ENCODE peak calls at places on chromosomes 7 and 10, in seven cellular contexts. J is HepG2, Z is stomach, D is heart left ventricle, G is K562, V is uterus, K is GM12878. I is an unnamed sample.

GRCh38 chr10:7085147-7085912 is 325.5 kb downstream of the SFMBT2 start:
- DNase-seq in J (no peak), Z (no peak), D (no peak), G (no peak), V (no peak), K (no peak), I (no peak)

GRCh38 chr7:18798018-18798906 is 302.7 kb downstream of the HDAC9 start:
- DNase-seq in J (no peak), Z (no peak), D (no peak), G (no peak), V (no peak), K (no peak), I (no peak)

GRCh38 chr7:1646957-1647891 is 22.9 kb upstream of the ELFN1 start:
- DNase-seq in J (no peak), Z (no peak), D (peak), G (no peak), V (peak), K (no peak), I (no peak)

GRCh38 chr10:31467791-31468535 is 148.9 kb downstream of the ZEB1 start:
- DNase-seq in J (peak), Z (peak), D (no peak), G (no peak), V (no peak), K (no peak), I (no peak)

GRCh38 chr10:79070091-79070610 is 1.4 kb downstream of the ZMIZ1 start:
- DNase-seq in J (no peak), Z (peak), D (peak), G (peak), V (peak), K (no peak), I (peak)

GRCh38 chr10:1939016-1939415 is 201.7 kb upstream of the ADARB2 start:
- DNase-seq in J (no peak), Z (no peak), D (no peak), G (no peak), V (no peak), K (no peak), I (no peak)

GRCh38 chr10:95860486-95861040 is 47.2 kb upstream of the CC2D2B start:
- DNase-seq in J (no peak), Z (no peak), D (no peak), G (no peak), V (no peak), K (no peak), I (no peak)

GRCh38 chr7:115087437-115087836 is 165.5 kb downstream of the MDFIC start:
- DNase-seq in J (peak), Z (no peak), D (peak), G (no peak), V (no peak), K (no peak), I (no peak)

GRCh38 chr7:76333388-76334101 is 25.2 kb downstream of the YWHAG start:
- DNase-seq in J (no peak), Z (peak), D (peak), G (no peak), V (no peak), K (no peak), I (no peak)

GRCh38 chr7:99340659-99341058 is 15.0 kb downstream of the ARPC1A start:
- DNase-seq in J (no peak), Z (no peak), D (no peak), G (no peak), V (no peak), K (no peak), I (no peak)

GRCh38 chr10:60948871-60949270 is 4.9 kb upstream of the RHOBTB1 start:
- DNase-seq in J (no peak), Z (no peak), D (no peak), G (no peak), V (no peak), K (no peak), I (no peak)

GRCh38 chr7:45631569-45631968 is 57.4 kb downstream of the ADCY1 start:
- DNase-seq in J (no peak), Z (no peak), D (no peak), G (no peak), V (no peak), K (no peak), I (no peak)
- TF ChIP-seq POLR2A in J (no peak), Z (no peak), D (no peak), G (no peak), V (no peak), K (no peak), I (no peak)

GRCh38 chr10:110209399-110209925 is 2.1 kb downstream of the MXI1 start:
- DNase-seq in J (no peak), Z (no peak), D (peak), G (peak), V (peak), K (no peak), I (peak)
- TF ChIP-seq POLR2A in J (no peak), Z (no peak), D (no peak), G (no peak), V (no peak), K (no peak), I (no peak)

GRCh38 chr7:82039621-82040020 is 269.8 kb upstream of the HGF start:
- DNase-seq in J (no peak), Z (no peak), D (no peak), G (no peak), V (no peak), K (no peak), I (no peak)

GRCh38 chr7:82032899-82033298 is 263.1 kb upstream of the HGF start:
- DNase-seq in J (no peak), Z (no peak), D (no peak), G (no peak), V (no peak), K (no peak), I (no peak)

DNA sequence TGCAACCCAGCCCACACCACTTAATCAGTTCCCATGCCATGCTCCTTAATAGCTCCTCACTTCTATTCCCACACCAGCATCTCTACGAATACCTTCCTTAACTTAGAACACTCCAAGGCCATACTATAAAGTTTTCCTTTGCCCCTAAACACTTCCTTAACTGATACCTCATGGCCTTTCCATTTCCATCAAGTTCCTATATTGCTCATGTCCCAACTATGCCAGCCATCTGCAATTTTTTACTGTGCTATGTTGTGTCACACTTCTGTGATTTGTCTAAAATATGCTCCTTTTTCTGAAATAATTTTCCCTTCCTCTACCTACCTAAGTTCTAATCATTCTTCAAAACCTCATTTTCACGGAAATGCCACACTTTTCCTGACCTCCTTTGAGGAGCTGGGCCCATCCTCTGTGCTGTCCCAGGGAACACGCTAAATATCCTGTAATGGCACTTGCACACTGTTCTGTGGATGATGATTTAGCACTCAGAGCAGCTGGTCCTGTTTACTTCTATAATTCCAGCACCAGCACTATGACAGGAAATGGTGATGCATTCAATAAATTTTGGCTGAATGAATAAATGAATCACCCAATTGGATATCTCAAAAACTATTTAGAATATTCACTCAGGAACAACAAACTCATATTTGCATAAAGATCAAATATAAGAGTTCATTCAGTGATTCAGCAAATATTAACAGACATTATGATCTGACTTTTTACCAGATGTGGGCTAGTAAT is 266.5 kb upstream of the HGF start:
- DNase-seq in J (no peak), Z (no peak), D (no peak), G (no peak), V (no peak), K (no peak), I (no peak)
- TF ChIP-seq POLR2A in J (no peak), Z (no peak), D (no peak), G (no peak), V (no peak), K (no peak), I (no peak)

GRCh38 chr10:73780301-73780700 is 1.5 kb upstream of the CHCHD1 start:
- DNase-seq in J (no peak), Z (no peak), D (no peak), G (no peak), V (no peak), K (no peak), I (no peak)

GRCh38 chr10:73782749-73783085 is 869 bp downstream of the CHCHD1 start:
- DNase-seq in J (no peak), Z (no peak), D (no peak), G (no peak), V (no peak), K (no peak), I (no peak)

GRCh38 chr10:73781548-73781878 is 335 bp upstream of the CHCHD1 start:
- DNase-seq in J (no peak), Z (no peak), D (no peak), G (no peak), V (no peak), K (no peak), I (no peak)

GRCh38 chr10:73780966-73781365 is 882 bp upstream of the CHCHD1 start:
- DNase-seq in J (no peak), Z (no peak), D (no peak), G (peak), V (no peak), K (no peak), I (no peak)

DNA sequence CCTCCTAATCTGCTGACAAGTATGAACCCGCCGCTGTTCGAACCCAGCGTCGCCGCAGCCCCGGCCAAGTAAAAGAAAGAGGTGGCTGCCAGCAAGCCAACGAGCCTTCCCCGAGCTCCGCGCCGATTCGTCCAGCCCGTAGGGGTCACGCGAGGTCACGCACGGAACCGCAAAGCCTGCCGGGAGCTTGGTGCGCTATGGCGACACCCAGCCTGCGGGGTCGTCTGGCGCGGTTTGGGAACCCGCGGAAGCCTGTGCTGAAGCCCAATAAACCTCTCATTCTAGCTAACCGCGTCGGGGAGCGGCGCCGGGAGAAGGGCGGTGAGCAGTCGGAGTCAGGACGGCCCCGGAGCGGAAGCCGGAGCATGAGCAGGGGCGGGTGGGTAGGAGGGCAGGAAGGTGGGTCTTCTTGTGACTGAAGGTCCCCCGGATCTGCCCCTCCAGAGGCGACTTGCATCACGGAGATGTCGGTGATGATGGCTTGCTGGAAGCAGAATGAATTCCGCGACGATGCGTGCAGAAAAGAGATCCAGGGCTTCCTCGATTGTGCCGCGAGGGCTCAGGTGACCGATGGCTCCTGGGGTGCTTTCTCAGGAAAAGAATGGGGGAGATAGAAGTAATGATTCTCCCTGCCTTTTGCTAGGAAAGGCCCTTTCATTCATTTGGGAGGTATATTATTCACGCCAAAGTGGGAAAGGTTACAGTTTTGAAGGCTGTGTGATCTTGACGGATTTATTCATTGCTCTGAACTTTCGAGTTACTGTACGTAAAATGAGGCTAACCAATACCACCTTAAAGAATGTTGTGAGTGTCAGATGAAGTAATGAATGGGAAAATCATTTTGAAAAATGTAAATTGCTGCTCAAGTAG is at the start of gene CHCHD1:
- DNase-seq in J (peak), Z (peak), D (peak), G (peak), V (peak), K (peak), I (peak)
- TF ChIP-seq POLR2A in J (peak), Z (no peak), D (no peak), G (peak), V (no peak), K (peak), I (peak)

DNA sequence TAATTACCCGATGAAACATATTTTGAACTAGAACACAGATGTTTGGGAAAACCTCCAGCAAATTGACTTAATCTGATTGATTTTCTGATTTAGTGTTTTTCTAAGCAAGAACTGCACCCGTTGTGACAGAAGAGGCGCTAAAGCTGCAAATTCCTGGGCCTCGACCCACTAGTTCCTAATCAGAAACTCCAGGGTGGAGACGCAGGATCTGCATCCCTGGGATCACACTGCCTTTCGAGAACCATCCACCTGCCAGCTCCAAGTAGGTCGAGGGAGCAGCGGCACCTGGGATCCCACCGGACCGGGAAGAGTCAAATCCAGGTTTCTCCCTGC is 136.8 kb upstream of the CDCA7L start:
- DNase-seq in J (no peak), Z (no peak), D (no peak), G (no peak), V (no peak), K (no peak), I (no peak)
- TF ChIP-seq POLR2A in J (no peak), Z (no peak), D (no peak), G (no peak), V (no peak), K (no peak), I (no peak)

DNA sequence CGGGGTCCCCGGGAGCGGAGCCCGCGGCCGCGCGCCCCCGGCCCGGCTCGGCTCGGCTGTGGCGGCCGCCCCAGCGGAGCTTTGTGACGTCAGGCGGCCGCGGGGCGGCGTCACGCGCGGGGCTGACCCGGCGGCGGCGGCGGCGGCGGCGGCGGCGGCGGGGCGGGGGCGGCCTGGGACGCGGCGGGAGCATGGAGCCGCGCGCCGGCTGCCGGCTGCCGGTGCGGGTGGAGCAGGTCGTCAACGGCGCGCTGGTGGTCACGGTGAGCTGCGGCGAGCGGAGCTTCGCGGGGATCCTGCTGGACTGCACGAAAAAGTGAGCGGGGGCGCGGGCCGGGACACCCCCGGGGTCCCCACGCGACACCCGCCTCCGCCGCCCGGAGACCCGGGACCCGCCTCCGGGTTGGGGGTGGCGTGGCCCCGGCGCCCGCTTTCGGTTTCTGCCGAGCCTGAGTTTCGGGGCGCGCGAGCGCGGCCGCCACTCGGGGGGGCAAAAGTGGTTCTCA is at the start of gene PWWP2B:
- DNase-seq in J (no peak), Z (peak), D (peak), G (peak), V (peak), K (no peak), I (no peak)
- TF ChIP-seq POLR2A in J (no peak), Z (no peak), D (no peak), G (no peak), V (peak), K (peak), I (peak)

GRCh38 chr7:22860784-22861482 is 38.3 kb upstream of the TOMM7 start:
- DNase-seq in J (peak), Z (no peak), D (no peak), G (peak), V (no peak), K (no peak), I (no peak)
- TF ChIP-seq POLR2A in J (no peak), Z (no peak), D (no peak), G (no peak), V (no peak), K (no peak), I (no peak)

GRCh38 chr10:72322030-72322279 is 32.8 kb downstream of the DNAJB12 start:
- DNase-seq in J (no peak), Z (no peak), D (no peak), G (no peak), V (no peak), K (no peak), I (no peak)

GRCh38 chr10:72321248-72322029 is 33.3 kb downstream of the DNAJB12 start:
- DNase-seq in J (no peak), Z (no peak), D (no peak), G (no peak), V (no peak), K (no peak), I (no peak)

GRCh38 chr10:72318383-72319262 is 36.1 kb downstream of the DNAJB12 start:
- DNase-seq in J (no peak), Z (no peak), D (no peak), G (no peak), V (no peak), K (no peak), I (no peak)

GRCh38 chr10:72320676-72321247 is 34.0 kb downstream of the DNAJB12 start:
- DNase-seq in J (peak), Z (peak), D (peak), G (peak), V (peak), K (peak), I (peak)

DNA sequence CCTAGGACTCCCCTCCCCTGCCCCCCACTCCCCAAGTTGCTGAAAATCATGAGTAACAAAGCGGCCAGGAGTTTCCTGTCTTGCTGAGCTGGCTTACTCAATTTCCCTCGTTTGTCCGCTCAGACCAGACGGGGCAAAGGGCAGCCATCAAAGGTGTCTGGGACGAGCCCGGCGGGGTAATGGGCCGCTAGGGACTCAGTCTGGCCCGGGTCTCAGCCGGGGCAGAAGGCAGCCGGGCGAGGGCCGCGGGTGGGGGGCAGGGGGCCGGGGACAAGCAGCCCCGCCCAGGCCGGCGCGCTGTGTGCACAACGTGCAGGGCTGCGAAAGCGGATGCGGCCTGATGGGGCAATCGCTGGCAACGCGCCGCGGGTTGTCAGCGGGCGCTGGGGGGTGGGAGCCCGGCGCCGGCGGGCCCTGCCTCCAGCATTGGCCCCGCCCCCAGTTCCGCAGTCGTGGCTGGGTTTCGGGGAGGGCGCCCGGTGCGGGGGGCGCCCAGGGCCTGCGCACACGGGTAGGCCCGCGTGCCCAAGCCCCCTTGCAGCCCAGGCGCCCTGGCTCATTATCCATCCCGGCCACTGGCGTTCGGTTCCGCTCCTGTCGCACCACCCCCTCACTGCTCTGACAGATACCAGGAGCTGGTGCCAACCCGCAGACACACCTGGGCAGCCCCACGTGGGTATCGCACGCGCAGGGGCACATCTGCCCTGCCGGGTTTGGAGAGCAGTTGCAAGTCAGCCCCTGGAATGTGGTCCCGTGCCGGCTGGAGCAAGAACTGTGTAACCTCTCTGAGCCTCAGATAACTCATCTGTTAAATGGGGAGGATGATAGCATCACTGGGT is 35.1 kb downstream of the DNAJB12 start:
- DNase-seq in J (peak), Z (peak), D (peak), G (no peak), V (peak), K (no peak), I (peak)
- TF ChIP-seq POLR2A in J (peak), Z (no peak), D (no peak), G (no peak), V (peak), K (peak), I (peak)

GRCh38 chr10:93893646-93894515 is at the start of gene SLC35G1:
- DNase-seq in J (peak), Z (peak), D (peak), G (peak), V (peak), K (peak), I (peak)
- TF ChIP-seq POLR2A in J (peak), Z (no peak), D (no peak), G (peak), V (no peak), K (peak), I (peak)

I was measured in H54.